ENCODE peak calls at places on chromosomes 16 and 17, in nine cellular contexts. One of them, this sample, is unnamed.

GRCh38 chr16:84115919-84116719 is 623 bp downstream of the MBTPS1 start:
- DNase-seq in OCI-LY7: peak; percentile 72
- DNase-seq in thoracic aorta: no peak
- DNase-seq in body of pancreas: peak; percentile 64
- DNase-seq in right atrium auricular region: no peak
- DNase-seq in Peyer's patch: peak; percentile 78
- DNase-seq in neural progenitor cell: no peak
- DNase-seq in heart left ventricle: peak; percentile 50
- DNase-seq in GM23338: no peak
- DNase-seq in this sample: no peak

GRCh38 chr17:51298508-51299371 is 38.4 kb downstream of the UTP18 start:
- DNase-seq in OCI-LY7: peak; percentile 55
- DNase-seq in thoracic aorta: no peak
- DNase-seq in body of pancreas: no peak
- DNase-seq in right atrium auricular region: no peak
- DNase-seq in Peyer's patch: no peak
- DNase-seq in neural progenitor cell: peak; percentile 67
- DNase-seq in heart left ventricle: no peak
- DNase-seq in GM23338: peak; percentile 83
- DNase-seq in this sample: no peak

GRCh38 chr16:51151435-51151950 is 423 bp upstream of the SALL1 start:
- DNase-seq in OCI-LY7: no peak
- DNase-seq in thoracic aorta: no peak
- DNase-seq in body of pancreas: peak; percentile 51
- DNase-seq in right atrium auricular region: no peak
- DNase-seq in Peyer's patch: no peak
- DNase-seq in neural progenitor cell: peak; percentile 97
- DNase-seq in heart left ventricle: no peak
- DNase-seq in GM23338: peak; percentile 92
- DNase-seq in this sample: no peak

GRCh38 chr16:27265982-27266381 is 2.6 kb downstream of the NSMCE1 start:
- DNase-seq in OCI-LY7: no peak
- DNase-seq in thoracic aorta: no peak
- DNase-seq in body of pancreas: no peak
- DNase-seq in right atrium auricular region: no peak
- DNase-seq in Peyer's patch: no peak
- DNase-seq in neural progenitor cell: no peak
- DNase-seq in heart left ventricle: no peak
- DNase-seq in GM23338: no peak
- DNase-seq in this sample: no peak

GRCh38 chr17:18246880-18247612 is 11.5 kb downstream of the FLII start:
- DNase-seq in OCI-LY7: peak; percentile 56
- DNase-seq in thoracic aorta: no peak
- DNase-seq in body of pancreas: peak; percentile 61
- DNase-seq in right atrium auricular region: no peak
- DNase-seq in Peyer's patch: peak; percentile 92
- DNase-seq in neural progenitor cell: peak; percentile 85
- DNase-seq in heart left ventricle: peak; percentile 67
- DNase-seq in GM23338: peak; percentile 97
- DNase-seq in this sample: no peak

GRCh38 chr16:56767018-56767417 is 37.1 kb downstream of the NUP93 start:
- DNase-seq in OCI-LY7: no peak
- DNase-seq in thoracic aorta: no peak
- DNase-seq in body of pancreas: no peak
- DNase-seq in right atrium auricular region: no peak
- DNase-seq in Peyer's patch: no peak
- DNase-seq in neural progenitor cell: no peak
- DNase-seq in heart left ventricle: no peak
- DNase-seq in GM23338: no peak
- DNase-seq in this sample: no peak

GRCh38 chr17:49764559-49765180 is 739 bp upstream of the FAM117A start:
- DNase-seq in OCI-LY7: no peak
- DNase-seq in thoracic aorta: no peak
- DNase-seq in body of pancreas: no peak
- DNase-seq in right atrium auricular region: no peak
- DNase-seq in Peyer's patch: no peak
- DNase-seq in neural progenitor cell: no peak
- DNase-seq in heart left ventricle: no peak
- DNase-seq in GM23338: peak; percentile 31
- DNase-seq in this sample: no peak

GRCh38 chr17:8740486-8740885 is 4.2 kb downstream of the CCDC42 start:
- DNase-seq in OCI-LY7: peak; percentile 34
- DNase-seq in thoracic aorta: no peak
- DNase-seq in body of pancreas: no peak
- DNase-seq in right atrium auricular region: no peak
- DNase-seq in Peyer's patch: peak; percentile 60
- DNase-seq in neural progenitor cell: peak; percentile 36
- DNase-seq in heart left ventricle: no peak
- DNase-seq in GM23338: peak; percentile 70
- DNase-seq in this sample: no peak

GRCh38 chr17:16662936-16663335 is 9.3 kb upstream of the ZNF624 start:
- DNase-seq in OCI-LY7: no peak
- DNase-seq in thoracic aorta: no peak
- DNase-seq in body of pancreas: no peak
- DNase-seq in right atrium auricular region: no peak
- DNase-seq in Peyer's patch: no peak
- DNase-seq in neural progenitor cell: no peak
- DNase-seq in heart left ventricle: no peak
- DNase-seq in GM23338: no peak
- DNase-seq in this sample: no peak

GRCh38 chr17:76000016-76000754 is 470 bp upstream of the CDK3 start:
- DNase-seq in OCI-LY7: peak; percentile 83
- DNase-seq in thoracic aorta: no peak
- DNase-seq in body of pancreas: peak; percentile 67
- DNase-seq in right atrium auricular region: no peak
- DNase-seq in Peyer's patch: peak; percentile 80
- DNase-seq in neural progenitor cell: peak; percentile 75
- DNase-seq in heart left ventricle: peak; percentile 30
- DNase-seq in GM23338: peak; percentile 93
- DNase-seq in this sample: no peak

GRCh38 chr17:50267074-50267841 is 7.0 kb upstream of the TMEM92 start:
- DNase-seq in OCI-LY7: no peak
- DNase-seq in thoracic aorta: no peak
- DNase-seq in body of pancreas: no peak
- DNase-seq in right atrium auricular region: no peak
- DNase-seq in Peyer's patch: peak; percentile 37
- DNase-seq in neural progenitor cell: no peak
- DNase-seq in heart left ventricle: no peak
- DNase-seq in GM23338: no peak
- DNase-seq in this sample: no peak

GRCh38 chr16:85555549-85556455 is 57.3 kb upstream of the GSE1 start:
- DNase-seq in OCI-LY7: peak; percentile 50
- DNase-seq in thoracic aorta: no peak
- DNase-seq in body of pancreas: peak; percentile 78
- DNase-seq in right atrium auricular region: no peak
- DNase-seq in Peyer's patch: peak; percentile 84
- DNase-seq in neural progenitor cell: no peak
- DNase-seq in heart left ventricle: no peak
- DNase-seq in GM23338: peak; percentile 83
- DNase-seq in this sample: no peak

GRCh38 chr17:74332763-74333220 is 6.8 kb downstream of the KIF19 start:
- DNase-seq in OCI-LY7: peak; percentile 44
- DNase-seq in thoracic aorta: no peak
- DNase-seq in body of pancreas: no peak
- DNase-seq in right atrium auricular region: no peak
- DNase-seq in Peyer's patch: peak; percentile 57
- DNase-seq in neural progenitor cell: peak; percentile 40
- DNase-seq in heart left ventricle: no peak
- DNase-seq in GM23338: no peak
- DNase-seq in this sample: no peak

GRCh38 chr17:44121206-44121605 is 2.2 kb downstream of the HDAC5 start:
- DNase-seq in OCI-LY7: no peak
- DNase-seq in thoracic aorta: no peak
- DNase-seq in body of pancreas: no peak
- DNase-seq in right atrium auricular region: no peak
- DNase-seq in Peyer's patch: no peak
- DNase-seq in neural progenitor cell: peak; percentile 68
- DNase-seq in heart left ventricle: no peak
- DNase-seq in GM23338: no peak
- DNase-seq in this sample: no peak

GRCh38 chr16:21650517-21650916 is 1.9 kb downstream of the IGSF6 start:
- DNase-seq in OCI-LY7: no peak
- DNase-seq in thoracic aorta: no peak
- DNase-seq in body of pancreas: no peak
- DNase-seq in right atrium auricular region: no peak
- DNase-seq in Peyer's patch: no peak
- DNase-seq in neural progenitor cell: no peak
- DNase-seq in heart left ventricle: no peak
- DNase-seq in GM23338: no peak
- DNase-seq in this sample: no peak

GRCh38 chr17:69134112-69134511 is 7.6 kb downstream of the ABCA6 start:
- DNase-seq in OCI-LY7: no peak
- DNase-seq in thoracic aorta: no peak
- DNase-seq in body of pancreas: no peak
- DNase-seq in right atrium auricular region: no peak
- DNase-seq in Peyer's patch: no peak
- DNase-seq in neural progenitor cell: peak; percentile 41
- DNase-seq in heart left ventricle: no peak
- DNase-seq in GM23338: no peak
- DNase-seq in this sample: no peak

GRCh38 chr17:35898283-35899070 is 18.3 kb upstream of the CCL5 start:
- DNase-seq in OCI-LY7: no peak
- DNase-seq in thoracic aorta: no peak
- DNase-seq in body of pancreas: peak; percentile 61
- DNase-seq in right atrium auricular region: no peak
- DNase-seq in Peyer's patch: peak; percentile 53
- DNase-seq in neural progenitor cell: no peak
- DNase-seq in heart left ventricle: peak; percentile 53
- DNase-seq in GM23338: no peak
- DNase-seq in this sample: no peak

GRCh38 chr17:50127661-50128361 is 2.1 kb downstream of the SAMD14 start:
- DNase-seq in OCI-LY7: no peak
- DNase-seq in thoracic aorta: no peak
- DNase-seq in body of pancreas: no peak
- DNase-seq in right atrium auricular region: no peak
- DNase-seq in Peyer's patch: no peak
- DNase-seq in neural progenitor cell: no peak
- DNase-seq in heart left ventricle: no peak
- DNase-seq in GM23338: peak; percentile 55
- DNase-seq in this sample: no peak

GRCh38 chr16:589658-590159 is at the start of gene RAB40C:
- DNase-seq in OCI-LY7: peak; percentile 99
- DNase-seq in thoracic aorta: peak; percentile 95
- DNase-seq in body of pancreas: peak; percentile 99
- DNase-seq in right atrium auricular region: peak; percentile 100
- DNase-seq in Peyer's patch: peak; percentile 99
- DNase-seq in neural progenitor cell: peak; percentile 99
- DNase-seq in heart left ventricle: peak; percentile 100
- DNase-seq in GM23338: peak; percentile 98
- DNase-seq in this sample: peak; percentile 99
- H3K4me3 ChIP-seq in OCI-LY7: peak within 1 kb of the TSS; percentile 84
- H3K4me3 ChIP-seq in thoracic aorta: peak within 1 kb of the TSS; percentile 98
- H3K4me3 ChIP-seq in body of pancreas: peak within 1 kb of the TSS; percentile 69
- H3K4me3 ChIP-seq in right atrium auricular region: peak within 1 kb of the TSS; percentile 78
- H3K4me3 ChIP-seq in Peyer's patch: peak within 1 kb of the TSS; percentile 94
- H3K4me3 ChIP-seq in neural progenitor cell: peak within 1 kb of the TSS; percentile 99
- H3K4me3 ChIP-seq in heart left ventricle: peak within 1 kb of the TSS; percentile 94
- H3K4me3 ChIP-seq in GM23338: peak within 1 kb of the TSS; percentile 98
- H3K4me3 ChIP-seq in this sample: peak within 1 kb of the TSS; percentile 83

GRCh38 chr16:88882358-88883030 is 16.0 kb upstream of the PABPN1L start:
- DNase-seq in OCI-LY7: no peak
- DNase-seq in thoracic aorta: no peak
- DNase-seq in body of pancreas: no peak
- DNase-seq in right atrium auricular region: no peak
- DNase-seq in Peyer's patch: peak; percentile 74
- DNase-seq in neural progenitor cell: no peak
- DNase-seq in heart left ventricle: no peak
- DNase-seq in GM23338: no peak
- DNase-seq in this sample: no peak

GRCh38 chr16:88880226-88881051 is 14.0 kb upstream of the PABPN1L start:
- DNase-seq in OCI-LY7: no peak
- DNase-seq in thoracic aorta: no peak
- DNase-seq in body of pancreas: no peak
- DNase-seq in right atrium auricular region: no peak
- DNase-seq in Peyer's patch: no peak
- DNase-seq in neural progenitor cell: peak; percentile 40
- DNase-seq in heart left ventricle: no peak
- DNase-seq in GM23338: no peak
- DNase-seq in this sample: no peak

GRCh38 chr16:88883117-88883895 is 16.8 kb upstream of the PABPN1L start:
- DNase-seq in OCI-LY7: no peak
- DNase-seq in thoracic aorta: no peak
- DNase-seq in body of pancreas: no peak
- DNase-seq in right atrium auricular region: no peak
- DNase-seq in Peyer's patch: no peak
- DNase-seq in neural progenitor cell: no peak
- DNase-seq in heart left ventricle: no peak
- DNase-seq in GM23338: no peak
- DNase-seq in this sample: no peak

GRCh38 chr16:88881090-88881580 is 14.7 kb upstream of the PABPN1L start:
- DNase-seq in OCI-LY7: no peak
- DNase-seq in thoracic aorta: no peak
- DNase-seq in body of pancreas: no peak
- DNase-seq in right atrium auricular region: no peak
- DNase-seq in Peyer's patch: no peak
- DNase-seq in neural progenitor cell: no peak
- DNase-seq in heart left ventricle: no peak
- DNase-seq in GM23338: peak; percentile 61
- DNase-seq in this sample: no peak

GRCh38 chr16:88881675-88882357 is 15.4 kb upstream of the PABPN1L start:
- DNase-seq in OCI-LY7: no peak
- DNase-seq in thoracic aorta: no peak
- DNase-seq in body of pancreas: no peak
- DNase-seq in right atrium auricular region: no peak
- DNase-seq in Peyer's patch: no peak
- DNase-seq in neural progenitor cell: no peak
- DNase-seq in heart left ventricle: no peak
- DNase-seq in GM23338: no peak
- DNase-seq in this sample: no peak
- H3K27ac ChIP-seq in OCI-LY7: no peak overlapping the region
- H3K27ac ChIP-seq in thoracic aorta: no peak overlapping the region
- H3K27ac ChIP-seq in body of pancreas: no peak overlapping the region
- H3K27ac ChIP-seq in right atrium auricular region: no peak overlapping the region
- H3K27ac ChIP-seq in Peyer's patch: no peak overlapping the region
- H3K27ac ChIP-seq in neural progenitor cell: no peak overlapping the region
- H3K27ac ChIP-seq in heart left ventricle: no peak overlapping the region
- H3K27ac ChIP-seq in GM23338: no peak overlapping the region
- H3K27ac ChIP-seq in this sample: no peak overlapping the region

DNA sequence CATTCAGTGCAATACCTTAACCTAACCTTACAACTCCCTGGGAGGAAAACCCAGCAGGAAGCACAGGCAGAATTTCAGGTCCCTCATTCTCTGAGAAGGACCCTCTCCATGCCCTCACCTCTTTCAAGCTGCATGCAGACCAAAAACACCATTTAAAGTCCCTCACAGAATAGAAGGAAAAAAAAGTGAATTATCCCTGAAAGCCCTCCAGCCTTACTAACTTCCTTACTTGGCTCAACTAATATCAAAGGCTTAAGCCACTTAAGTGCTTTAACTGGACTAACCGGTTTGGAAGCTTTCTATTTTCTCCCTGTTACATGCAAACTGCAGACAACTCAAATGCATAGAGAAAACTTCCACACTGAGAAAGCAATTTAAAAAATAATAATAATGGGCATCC is 60.5 kb downstream of the ADAMTS18 start:
- DNase-seq in OCI-LY7: no peak
- DNase-seq in thoracic aorta: no peak
- DNase-seq in body of pancreas: no peak
- DNase-seq in right atrium auricular region: no peak
- DNase-seq in Peyer's patch: no peak
- DNase-seq in neural progenitor cell: no peak
- DNase-seq in heart left ventricle: no peak
- DNase-seq in GM23338: peak; percentile 74
- DNase-seq in this sample: no peak
- H3K4me3 ChIP-seq in OCI-LY7: no peak overlapping the region
- H3K4me3 ChIP-seq in thoracic aorta: no peak overlapping the region
- H3K4me3 ChIP-seq in body of pancreas: no peak overlapping the region
- H3K4me3 ChIP-seq in right atrium auricular region: no peak overlapping the region
- H3K4me3 ChIP-seq in Peyer's patch: no peak overlapping the region
- H3K4me3 ChIP-seq in neural progenitor cell: no peak overlapping the region
- H3K4me3 ChIP-seq in heart left ventricle: no peak overlapping the region
- H3K4me3 ChIP-seq in GM23338: no peak overlapping the region
- H3K4me3 ChIP-seq in this sample: no peak overlapping the region

GRCh38 chr17:7236808-7237207 is 2.4 kb downstream of the PHF23 start:
- DNase-seq in OCI-LY7: no peak
- DNase-seq in thoracic aorta: no peak
- DNase-seq in body of pancreas: no peak
- DNase-seq in right atrium auricular region: no peak
- DNase-seq in Peyer's patch: no peak
- DNase-seq in neural progenitor cell: no peak
- DNase-seq in heart left ventricle: peak; percentile 24
- DNase-seq in GM23338: no peak
- DNase-seq in this sample: no peak
- H3K27ac ChIP-seq in OCI-LY7: peak overlapping the region; percentile 86
- H3K27ac ChIP-seq in thoracic aorta: peak overlapping the region; percentile 54
- H3K27ac ChIP-seq in body of pancreas: peak overlapping the region; percentile 89
- H3K27ac ChIP-seq in right atrium auricular region: no peak overlapping the region
- H3K27ac ChIP-seq in Peyer's patch: peak overlapping the region; percentile 99
- H3K27ac ChIP-seq in neural progenitor cell: peak overlapping the region; percentile 75
- H3K27ac ChIP-seq in heart left ventricle: no peak overlapping the region
- H3K27ac ChIP-seq in GM23338: peak overlapping the region; percentile 88
- H3K27ac ChIP-seq in this sample: peak overlapping the region; percentile 99

This sample was measured in vagina.